ENCODE peak calls at places on chromosomes 2 and 18, in seven cellular contexts. V, S, B, O, Q, W and G are unnamed samples.

GRCh38 chr18:40489301-40489700 is 1465.7 kb upstream of the PIK3C3 start:
- DNase-seq in B (no peak), V (no peak), O (no peak), S (no peak), Q (no peak), W (no peak), G (no peak)

GRCh38 chr18:35949903-35950627 is 22.4 kb upstream of the RMP24 start:
- DNase-seq in B (peak), Q (peak), O (no peak), W (peak), S (peak), V (peak), G (peak)

GRCh38 chr18:46042571-46043123 is 29.4 kb downstream of the PSTPIP2 start:
- DNase-seq in W (no peak), B (no peak), O (no peak), S (peak), V (peak), Q (no peak), G (peak)

GRCh38 chr2:231425291-231425810 is 29.8 kb downstream of the B3GNT7 start:
- DNase-seq in Q (no peak), B (no peak), V (no peak), O (no peak), S (no peak), W (no peak), G (no peak)

GRCh38 chr2:150296795-150297546 is 190.5 kb downstream of the RND3 start:
- DNase-seq in V (peak), B (no peak), S (peak), W (peak), Q (no peak), O (no peak), G (peak)

GRCh38 chr18:33440011-33440383 is 524 bp downstream of the CCDC178 start:
- DNase-seq in S (peak), B (no peak), W (no peak), V (peak), O (no peak), Q (peak), G (peak)

GRCh38 chr2:46460991-46461715 is 18.2 kb upstream of the TMEM247 start:
- DNase-seq in S (peak), O (peak), Q (peak), W (peak), B (peak), V (peak), G (peak)

GRCh38 chr2:7672027-7672684 is 754.9 kb downstream of the RNF144A start:
- DNase-seq in B (peak), S (peak), O (no peak), W (peak), V (peak), Q (no peak), G (peak)

GRCh38 chr2:234631896-234632514 is 135.1 kb upstream of the ARL4C start:
- DNase-seq in S (no peak), B (no peak), O (no peak), V (no peak), Q (no peak), W (no peak), G (no peak)

GRCh38 chr2:200302940-200303727 is 3.4 kb upstream of the SPATS2L start:
- DNase-seq in S (peak), B (no peak), O (no peak), W (no peak), V (peak), Q (no peak), G (peak)

DNA sequence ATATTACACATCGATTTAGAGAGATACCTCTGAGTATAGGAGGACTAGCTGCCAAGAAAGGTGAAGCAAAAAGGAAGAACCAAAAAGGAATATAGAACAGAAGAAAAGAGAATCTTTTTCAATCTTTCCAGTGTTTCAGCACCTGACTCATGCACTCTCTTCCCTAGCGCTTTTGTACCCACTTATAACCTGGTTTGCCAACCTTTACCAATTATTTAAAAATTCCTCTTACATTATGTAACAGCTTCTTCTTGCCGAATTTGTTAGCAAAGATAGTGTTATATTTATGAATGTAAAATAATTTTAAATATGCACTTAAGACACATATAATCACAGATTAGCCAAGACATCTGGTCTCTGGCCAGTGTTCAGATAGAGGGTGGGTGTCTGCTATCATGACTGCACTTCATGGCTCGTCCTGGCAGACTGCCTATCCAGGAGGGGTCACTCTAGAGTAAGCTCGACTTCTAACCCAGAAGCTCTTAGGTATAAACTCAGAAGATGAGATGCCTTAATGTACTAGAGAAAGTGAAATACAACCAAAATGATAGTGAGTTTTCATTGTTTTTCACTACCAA is 122.9 kb downstream of the ATAD2B start:
- DNase-seq in S (peak), B (no peak), W (peak), Q (no peak), V (peak), O (no peak), G (peak)
- TF ChIP-seq CTCF in S (peak), B (no peak), W (peak), Q (no peak), V (peak), O (no peak), G (peak)

GRCh38 chr2:41900299-41900698 is 147.5 kb upstream of the PKDCC start:
- DNase-seq in S (no peak), V (no peak), Q (no peak), B (no peak), O (no peak), W (no peak), G (no peak)
- H3K4me3 ChIP-seq in S (no peak), V (no peak), Q (no peak), B (no peak), O (no peak), W (no peak), G (no peak)

GRCh38 chr18:48949051-48949605 is 1.6 kb downstream of the SMAD7 start:
- DNase-seq in Q (peak), W (no peak), B (peak), O (no peak), V (peak), S (no peak), G (no peak)

GRCh38 chr18:48949606-48950535 is 894 bp downstream of the SMAD7 start:
- DNase-seq in V (peak), O (no peak), Q (no peak), S (peak), W (no peak), B (no peak), G (no peak)

GRCh38 chr18:48947102-48947501 is 3.7 kb downstream of the SMAD7 start:
- DNase-seq in Q (no peak), S (no peak), W (no peak), B (no peak), V (peak), O (no peak), G (no peak)

GRCh38 chr18:48947583-48947982 is 3.2 kb downstream of the SMAD7 start:
- DNase-seq in B (no peak), O (no peak), W (no peak), S (no peak), Q (no peak), V (peak), G (no peak)

DNA sequence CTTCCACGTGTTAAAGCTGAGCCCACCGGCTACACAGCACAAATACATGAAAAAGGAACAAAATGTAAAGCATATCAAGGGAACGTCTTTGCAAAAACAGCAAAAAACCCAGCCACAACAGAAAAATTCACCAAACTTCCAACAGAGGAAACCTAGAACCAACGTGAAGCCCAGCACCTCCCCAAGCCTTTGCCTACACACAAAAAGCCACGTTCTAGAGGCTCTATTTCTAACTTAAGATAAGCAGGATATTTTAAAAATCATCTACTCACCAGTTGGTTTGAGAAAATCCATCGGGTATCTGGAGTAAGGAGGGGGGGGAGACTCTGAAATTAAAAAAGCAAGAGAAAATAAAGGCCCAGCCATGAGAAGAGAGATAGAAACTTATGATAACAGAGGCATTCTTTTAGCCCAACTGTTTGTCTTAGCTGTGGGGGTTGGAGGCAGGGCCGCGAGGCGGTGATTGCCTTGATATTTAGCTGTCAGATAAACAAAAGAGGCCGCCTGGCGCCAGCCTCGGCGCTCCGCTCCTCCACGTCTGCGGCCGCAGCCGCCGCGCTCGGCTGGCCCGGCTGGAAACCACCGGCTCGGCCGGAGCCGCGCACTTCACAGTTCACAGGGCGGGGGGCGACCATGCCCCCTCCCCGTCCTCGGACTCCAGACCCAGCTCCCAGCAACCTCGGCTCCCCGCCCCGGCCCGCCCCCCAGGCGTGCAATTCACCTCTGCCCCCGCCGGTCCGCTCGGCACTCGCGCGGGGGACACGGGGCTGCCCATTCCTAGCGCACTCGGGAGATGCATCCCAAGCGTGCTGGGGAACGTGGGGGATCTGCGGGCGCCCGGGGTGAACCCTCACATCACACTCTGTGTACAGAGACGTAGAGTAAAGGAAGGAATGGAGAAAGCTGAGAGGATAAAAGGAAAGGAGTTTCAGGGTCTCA is 2.4 kb downstream of the SMAD7 start:
- DNase-seq in Q (no peak), W (no peak), O (no peak), S (peak), B (peak), V (peak), G (no peak)
- TF ChIP-seq CTCF in Q (no peak), W (peak), O (no peak), S (peak), B (no peak), V (no peak), G (no peak)

DNA sequence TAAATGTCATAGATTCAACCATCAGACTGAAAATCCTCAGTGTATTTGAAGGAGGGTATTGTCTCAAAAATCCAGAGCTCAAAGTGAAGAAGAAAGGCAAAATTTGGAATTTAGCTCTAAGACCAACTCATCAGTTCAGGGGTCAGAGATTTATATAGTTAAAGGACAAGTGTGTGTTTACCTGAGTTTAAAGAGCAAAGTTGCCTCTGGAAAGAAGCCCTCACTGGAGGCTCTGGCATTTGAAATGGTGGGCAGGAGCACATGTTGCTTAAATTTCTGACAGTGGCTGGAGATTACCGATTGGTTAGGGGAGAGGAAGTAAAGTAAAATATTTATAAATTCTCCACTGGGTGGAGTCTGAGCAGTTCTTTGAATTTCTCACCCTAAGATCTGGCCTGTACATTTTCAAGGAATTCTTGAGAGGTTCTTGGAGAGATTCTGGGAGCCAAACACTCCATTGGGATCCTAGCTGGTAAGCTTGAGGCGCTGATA is at the start of gene KYNU:
- DNase-seq in O (no peak), W (no peak), Q (no peak), S (peak), V (peak), B (no peak), G (peak)
- H3K4me3 ChIP-seq in O (peak), W (no peak), Q (no peak), S (no peak), V (no peak), B (no peak), G (peak)

DNA sequence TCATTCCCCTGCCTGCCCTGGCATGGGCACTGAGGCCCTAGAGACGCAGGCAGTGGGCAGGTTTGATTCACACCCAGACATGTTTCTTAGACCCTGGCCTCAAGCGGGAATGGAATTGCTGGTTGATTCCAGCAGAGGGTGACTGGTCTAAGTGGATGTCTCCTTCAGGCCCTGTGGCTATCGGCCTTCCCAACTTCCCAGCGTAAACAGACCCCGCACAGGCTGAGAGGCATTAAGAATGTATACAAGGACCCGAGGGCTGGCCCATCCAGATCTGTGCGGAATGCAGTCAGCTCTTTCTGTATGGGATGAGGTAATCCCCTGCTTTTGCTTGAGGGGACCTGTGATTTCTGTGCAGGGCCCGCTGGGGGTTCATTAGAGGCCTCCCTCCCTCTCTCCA is 6.4 kb downstream of the ACKR3 start:
- DNase-seq in S (no peak), B (no peak), V (no peak), W (no peak), Q (no peak), O (no peak), G (peak)
- TF ChIP-seq CTCF in S (no peak), B (no peak), V (no peak), W (no peak), Q (peak), O (no peak), G (peak)